ENCODE peak calls at places on chromosomes 2 and 18, in ten cellular contexts. M is NCI-H1092; E is mesenchymal stem cell; A is activated naive CD4-positive, alpha-beta T cell treated with anti-CD3 and anti-CD28 coated beads, Interleukin-2, amount 50 U/mL, for 16 hours; G is activated gamma-delta T cell treated with Interleukin-2 at 50 U/mL for 16 hours; Z is activated T-helper 1 cell treated with anti-CD3 and anti-CD28 coated beads, Interleukin-2, amount 50 U/mL, for 16 hours; U is pancreas; P is GM12865; F is AML-193; Y is non-pigmented ciliary epithelial cell. W is an unnamed sample.

GRCh38 chr2:96207778-96208143 is 866 bp downstream of the STARD7 start:
- DNase-seq in Y (no peak), U (no peak), M (no peak), P (peak; percentile 54), Z (no peak), G (no peak), E (no peak), A (no peak), F (no peak), W (no peak)

GRCh38 chr2:37985333-37985732 is 60.2 kb downstream of the RMDN2 start:
- DNase-seq in M (no peak), E (peak; percentile 26), G (no peak), U (no peak), P (peak; percentile 35), Y (peak; percentile 54), Z (no peak), F (peak; percentile 18), A (no peak), W (no peak)

GRCh38 chr2:9769171-9770005 is 73.9 kb upstream of the TAF1B start:
- DNase-seq in F (no peak), Z (no peak), M (peak; percentile 26), A (no peak), G (no peak), P (no peak), E (no peak), Y (no peak), U (no peak), W (no peak)

GRCh38 chr18:48709371-48709770 is 170.5 kb downstream of the CTIF start:
- DNase-seq in Y (no peak), M (no peak), P (no peak), G (no peak), A (no peak), U (no peak), F (no peak), Z (no peak), E (no peak), W (no peak)

GRCh38 chr18:48805826-48806535 is 144.8 kb downstream of the SMAD7 start:
- DNase-seq in E (no peak), P (no peak), F (no peak), A (peak; percentile 2), M (no peak), G (no peak), Y (no peak), U (no peak), Z (no peak), W (no peak)

GRCh38 chr2:64946737-64947090 is 42.5 kb upstream of the SLC1A4 start:
- DNase-seq in M (no peak), U (no peak), Y (no peak), Z (no peak), E (peak; percentile 36), G (no peak), P (no peak), F (no peak), A (no peak), W (no peak)

GRCh38 chr2:109715302-109715937 is 78.7 kb upstream of the RGPD5 start:
- DNase-seq in A (no peak), E (peak; percentile 40), F (no peak), U (peak; percentile 41), P (peak; percentile 29), M (peak; percentile 38), G (no peak), Z (no peak), Y (no peak), W (no peak)

GRCh38 chr2:69836316-69836715 is 6.9 kb downstream of the GMCL1 start:
- DNase-seq in F (no peak), G (no peak), P (no peak), A (no peak), M (no peak), Y (no peak), U (no peak), E (no peak), Z (no peak), W (no peak)

GRCh38 chr2:102971661-102972060 is 209.8 kb downstream of the TMEM182 start:
- DNase-seq in A (no peak), F (no peak), G (no peak), E (no peak), M (no peak), Z (no peak), U (no peak), Y (no peak), P (no peak), W (no peak)

GRCh38 chr2:10909050-10909995 is 2.4 kb upstream of the KCNF1 start:
- DNase-seq in Y (no peak), F (peak; percentile 8), Z (no peak), G (no peak), E (peak; percentile 23), A (no peak), U (no peak), P (peak; percentile 12), M (no peak), W (no peak)

GRCh38 chr2:114400890-114401289 is 41.6 kb upstream of the DPP10 start:
- DNase-seq in Y (no peak), U (no peak), G (no peak), M (no peak), P (peak; percentile 2), A (no peak), F (no peak), Z (no peak), E (no peak), W (no peak)

GRCh38 chr2:23286765-23287155 is 98.2 kb upstream of the KLHL29 start:
- DNase-seq in Y (no peak), P (no peak), F (no peak), E (peak; percentile 65), U (no peak), G (no peak), Z (no peak), A (no peak), M (no peak), W (no peak)

GRCh38 chr18:5393779-5394178 is 98.3 kb upstream of the ZBTB14 start:
- DNase-seq in Z (no peak), U (no peak), M (no peak), F (no peak), G (no peak), A (no peak), E (no peak), Y (peak; percentile 36), P (no peak), W (no peak)

GRCh38 chr2:30608643-30609042 is 161.6 kb downstream of the LCLAT1 start:
- DNase-seq in E (no peak), Y (no peak), M (no peak), Z (no peak), P (no peak), G (no peak), U (no peak), A (no peak), F (no peak), W (no peak)

GRCh38 chr2:144508162-144508765 is 11.7 kb downstream of the ZEB2 start:
- DNase-seq in Y (no peak), P (no peak), G (peak; percentile 23), A (no peak), E (no peak), F (peak; percentile 33), U (no peak), M (no peak), Z (no peak), W (peak; percentile 85)

GRCh38 chr2:19702267-19702666 is 199.5 kb downstream of the TTC32 start:
- DNase-seq in Y (no peak), G (no peak), P (no peak), F (no peak), Z (no peak), A (no peak), U (no peak), E (peak; percentile 50), M (no peak), W (no peak)

GRCh38 chr2:162153608-162154224 is 1.7 kb upstream of the GCG start:
- DNase-seq in G (peak; percentile 51), Y (peak; percentile 38), E (peak; percentile 69), A (peak; percentile 62), U (peak; percentile 35), M (peak; percentile 42), P (peak; percentile 70), Z (peak; percentile 6), F (peak; percentile 72), W (peak; percentile 47)

GRCh38 chr18:48627216-48627615 is 88.4 kb downstream of the CTIF start:
- DNase-seq in Z (no peak), Y (no peak), F (no peak), U (no peak), A (no peak), G (no peak), E (no peak), P (no peak), M (no peak), W (no peak)

GRCh38 chr2:22930781-22931180 is 454.2 kb upstream of the KLHL29 start:
- DNase-seq in U (no peak), Y (no peak), E (no peak), M (no peak), A (no peak), Z (no peak), G (no peak), F (no peak), P (no peak), W (no peak)

GRCh38 chr2:8872821-8873432 is 35.5 kb upstream of the KIDINS220 start:
- DNase-seq in Y (no peak), E (peak; percentile 66), U (no peak), A (no peak), F (peak; percentile 60), G (no peak), Z (no peak), M (peak; percentile 24), P (peak; percentile 54), W (no peak)

GRCh38 chr2:88350641-88351601 is 101.6 kb downstream of the FOXI3 start:
- DNase-seq in A (peak; percentile 74), U (peak; percentile 77), Y (no peak), Z (peak; percentile 22), P (peak; percentile 63), M (no peak), E (no peak), G (peak; percentile 21), F (no peak), W (peak; percentile 33)

GRCh38 chr2:224217962-224218347 is 178.9 kb upstream of the SERPINE2 start:
- DNase-seq in G (no peak), Z (no peak), A (no peak), M (no peak), Y (peak; percentile 40), P (no peak), U (no peak), E (no peak), F (no peak), W (no peak)

GRCh38 chr2:181546086-181546485 is 88.9 kb downstream of the ITGA4 start:
- DNase-seq in U (no peak), Z (no peak), M (no peak), G (no peak), A (no peak), P (no peak), Y (peak; percentile 18), F (no peak), E (peak; percentile 12), W (no peak)

GRCh38 chr2:26196683-26197418 is 24.0 kb downstream of the GAREM2 start:
- DNase-seq in U (no peak), Z (no peak), A (no peak), F (no peak), Y (no peak), E (no peak), M (no peak), G (no peak), P (peak; percentile 57), W (no peak)

GRCh38 chr2:88016086-88016947 is at the start of gene RNU2-63P:
- DNase-seq in P (peak; percentile 94), G (peak; percentile 70), M (peak; percentile 69), F (peak; percentile 81), A (peak; percentile 79), Y (peak; percentile 84), Z (peak; percentile 58), U (peak; percentile 79), E (peak; percentile 98), W (peak; percentile 85)

GRCh38 chr18:34803877-34804276 is 93.8 kb downstream of the DTNA start:
- DNase-seq in Y (no peak), E (no peak), U (no peak), M (no peak), A (no peak), G (no peak), Z (no peak), F (no peak), P (no peak), W (no peak)

GRCh38 chr2:241880311-241881073 is 11.0 kb downstream of the RTP5 start:
- DNase-seq in P (no peak), E (no peak), Z (no peak), G (no peak), A (no peak), M (no peak), F (no peak), U (peak; percentile 53), Y (no peak), W (no peak)

GRCh38 chr2:171880774-171881173 is 13.3 kb downstream of the SLC25A12 start:
- DNase-seq in E (no peak), M (no peak), F (no peak), Z (no peak), A (no peak), P (no peak), Y (no peak), G (no peak), U (no peak), W (no peak)

W was measured in immature natural killer cell.